ENCODE peak calls at places on chromosomes 13 and 19, in eight cellular contexts. N is lower lobe of right lung; A is NCI-H524 treated with DMSO at 0.1 percent for 48 hours; V is Daoy; S is ascending aorta; I is HEK293T; Y is stimulated activated CD8-positive, alpha-beta memory T cell treated with anti-CD3 and anti-CD28 coated beads, Interleukin-4, amount 100 ng/mL, for 48 hours; E is HTR-8/SVneo. C is an unnamed sample.

GRCh38 chr13:111370570-111371150 is 50.2 kb downstream of the TEX29 start:
- DNase-seq in S (no peak), E (no peak), N (no peak), Y (no peak), V (no peak), A (no peak), I (no peak), C (no peak)

GRCh38 chr19:46616631-46617322 is 8.1 kb downstream of the PTGIR start:
- DNase-seq in Y (peak), V (peak), A (peak), I (peak), E (peak), N (no peak), S (no peak), C (peak)

GRCh38 chr13:66427330-66427990 is 802.7 kb downstream of the PCDH9 start:
- DNase-seq in N (no peak), A (no peak), I (no peak), V (no peak), E (no peak), S (no peak), Y (no peak), C (no peak)

GRCh38 chr19:11971045-11971444 is 6.2 kb downstream of the ZNF763 start:
- DNase-seq in A (no peak), N (no peak), I (no peak), S (no peak), E (no peak), V (no peak), Y (no peak), C (no peak)

GRCh38 chr19:46985532-46986415 is 33.9 kb upstream of the NPAS1 start:
- DNase-seq in I (no peak), N (no peak), S (no peak), V (no peak), E (no peak), Y (no peak), A (no peak), C (no peak)

GRCh38 chr19:1805401-1806183 is 6.5 kb downstream of the ATP8B3 start:
- DNase-seq in V (no peak), E (no peak), Y (no peak), S (no peak), N (no peak), I (no peak), A (no peak), C (no peak)

GRCh38 chr13:31048521-31048920 is 113.2 kb downstream of the HSPH1 start:
- DNase-seq in V (no peak), I (no peak), A (no peak), E (peak), N (no peak), S (peak), Y (no peak), C (peak)

GRCh38 chr13:111216166-111216960 is 101.3 kb downstream of the ARHGEF7 start:
- DNase-seq in S (peak), E (peak), A (no peak), N (no peak), I (peak), V (peak), Y (peak), C (no peak)

GRCh38 chr13:25111557-25111956 is 15.6 kb downstream of the PABPC3 start:
- DNase-seq in N (no peak), A (no peak), Y (no peak), V (no peak), E (no peak), S (no peak), I (no peak), C (no peak)

GRCh38 chr19:55341191-55342043 is 1.7 kb downstream of the KMT5C start:
- DNase-seq in Y (peak), A (peak), I (peak), V (peak), E (peak), S (peak), N (peak), C (peak)

GRCh38 chr13:95145587-95145986 is 155.7 kb downstream of the ABCC4 start:
- DNase-seq in A (no peak), E (no peak), Y (no peak), N (no peak), I (no peak), S (no peak), V (no peak), C (no peak)

GRCh38 chr13:39415003-39415402 is 188.0 kb downstream of the LHFPL6 start:
- DNase-seq in I (no peak), N (no peak), E (no peak), Y (no peak), S (no peak), A (no peak), V (no peak), C (peak)

GRCh38 chr13:35210234-35210633 is 266.3 kb downstream of the MAB21L1 start:
- DNase-seq in Y (no peak), V (no peak), S (no peak), N (no peak), A (peak), I (no peak), E (no peak), C (peak)

C was measured in AG10803.